ENCODE peak calls at places on chromosomes 3 and 15, in nine cellular contexts. A is suprapubic skin; X is adrenal gland; W is PC-3; L is SJSA1; Z is right cardiac atrium; E is HCT116; T is GM23248; K is CD8-positive, alpha-beta T cell. J is an unnamed sample.

GRCh38 chr3:127425505-127426443 is 137.9 kb upstream of the PRR20G start:
- DNase-seq in X (peak; percentile 4), A (peak; percentile 68), E (no peak), T (no peak), Z (no peak), W (no peak), K (no peak), L (peak; percentile 25), J (no peak)

GRCh38 chr3:129481783-129482332 is 41.8 kb downstream of the IFT122 start:
- DNase-seq in L (no peak), Z (peak; percentile 89), W (no peak), X (no peak), E (no peak), T (peak; percentile 93), K (peak; percentile 1), A (peak; percentile 86), J (no peak)

GRCh38 chr15:65393557-65393956 is 15.8 kb upstream of the IGDCC3 start:
- DNase-seq in T (no peak), E (no peak), W (no peak), X (no peak), Z (no peak), L (no peak), A (no peak), K (no peak), J (no peak)

GRCh38 chr3:43477600-43477999 is 144.2 kb downstream of the ANO10 start:
- DNase-seq in K (peak; percentile 62), X (no peak), E (no peak), T (no peak), L (no peak), A (no peak), W (no peak), Z (peak; percentile 74), J (peak; percentile 23)

GRCh38 chr3:143563786-143564185 is 284.5 kb downstream of the SLC9A9 start:
- DNase-seq in W (no peak), T (no peak), A (no peak), E (no peak), Z (no peak), X (no peak), L (no peak), K (no peak), J (no peak)

GRCh38 chr3:129769616-129770015 is 123.9 kb downstream of the TMCC1 start:
- DNase-seq in E (no peak), A (no peak), W (no peak), L (no peak), T (no peak), Z (no peak), K (no peak), X (no peak), J (no peak)

GRCh38 chr15:52179278-52180195 is 11.7 kb downstream of the GNB5 start:
- DNase-seq in L (peak; percentile 79), W (peak; percentile 78), X (peak; percentile 84), K (peak; percentile 85), A (peak; percentile 89), T (peak; percentile 91), E (peak; percentile 65), Z (peak; percentile 94), J (peak; percentile 67)

GRCh38 chr3:102089904-102090492 is 240.7 kb downstream of the NFKBIZ start:
- DNase-seq in A (no peak), X (no peak), E (no peak), W (peak; percentile 89), L (peak; percentile 41), T (peak; percentile 75), K (no peak), Z (no peak), J (no peak)

GRCh38 chr3:116057403-116058006 is 387.8 kb downstream of the LSAMP start:
- DNase-seq in W (no peak), X (no peak), Z (no peak), A (no peak), T (no peak), L (no peak), K (no peak), E (no peak), J (no peak)

GRCh38 chr15:101810905-101811304 is 1.1 kb upstream of the OR4F15 start:
- DNase-seq in X (no peak), K (no peak), L (no peak), E (no peak), T (peak; percentile 20), A (no peak), W (no peak), Z (no peak), J (no peak)

GRCh38 chr15:31031471-31032064 is 40.1 kb upstream of the MTMR10 start:
- DNase-seq in T (peak; percentile 50), K (no peak), X (no peak), A (no peak), Z (no peak), L (no peak), E (no peak), W (no peak), J (no peak)

GRCh38 chr3:18100126-18100525 is 325.0 kb downstream of the SATB1 start:
- DNase-seq in E (no peak), X (no peak), T (peak; percentile 38), K (no peak), W (peak; percentile 68), L (no peak), Z (no peak), A (no peak), J (no peak)

GRCh38 chr15:40392986-40393948 is 10.7 kb downstream of the KNSTRN start:
- DNase-seq in E (no peak), A (no peak), L (no peak), W (no peak), T (peak; percentile 46), K (no peak), X (no peak), Z (no peak), J (no peak)

GRCh38 chr15:92819312-92820232 is 80.6 kb upstream of the CHD2 start:
- DNase-seq in T (peak; percentile 39), L (no peak), A (no peak), X (no peak), Z (no peak), K (no peak), E (no peak), W (peak; percentile 38), J (no peak)
- H3K4me3 ChIP-seq in T (peak overlapping the region; percentile 69), L (peak overlapping the region; percentile 20), A (peak overlapping the region; percentile 46), X (no peak overlapping the region), Z (peak overlapping the region; percentile 65), K (peak overlapping the region; percentile 64), E (peak overlapping the region; percentile 58), W (peak overlapping the region; percentile 62), J (peak overlapping the region; percentile 56)

DNA sequence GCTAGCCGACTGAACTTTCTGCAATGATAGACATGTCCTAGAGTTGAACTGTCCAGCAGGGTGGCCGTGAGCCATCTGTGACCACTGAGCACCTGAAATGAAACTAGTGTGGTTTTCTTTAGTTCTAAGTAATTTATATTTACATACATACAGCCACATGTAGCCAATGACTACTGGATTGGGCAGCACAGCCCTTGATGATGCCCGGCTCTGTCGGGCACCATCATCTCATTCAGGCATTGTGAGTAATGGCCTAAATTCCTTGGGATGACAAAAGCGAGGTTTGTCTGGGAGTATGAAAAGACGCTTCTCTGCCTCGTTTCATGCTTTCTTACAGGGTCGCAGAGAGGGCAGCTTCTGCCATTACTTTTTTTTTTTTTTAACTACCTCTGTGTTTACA is 251.9 kb upstream of the HES1 start:
- DNase-seq in T (no peak), K (no peak), A (no peak), W (no peak), E (no peak), L (no peak), X (no peak), Z (no peak), J (no peak)
- H3K27ac ChIP-seq in T (no peak overlapping the region), K (no peak overlapping the region), A (no peak overlapping the region), W (peak overlapping the region; percentile 27), E (no peak overlapping the region), L (peak overlapping the region; percentile 4), X (no peak overlapping the region), Z (no peak overlapping the region), J (no peak overlapping the region)

DNA sequence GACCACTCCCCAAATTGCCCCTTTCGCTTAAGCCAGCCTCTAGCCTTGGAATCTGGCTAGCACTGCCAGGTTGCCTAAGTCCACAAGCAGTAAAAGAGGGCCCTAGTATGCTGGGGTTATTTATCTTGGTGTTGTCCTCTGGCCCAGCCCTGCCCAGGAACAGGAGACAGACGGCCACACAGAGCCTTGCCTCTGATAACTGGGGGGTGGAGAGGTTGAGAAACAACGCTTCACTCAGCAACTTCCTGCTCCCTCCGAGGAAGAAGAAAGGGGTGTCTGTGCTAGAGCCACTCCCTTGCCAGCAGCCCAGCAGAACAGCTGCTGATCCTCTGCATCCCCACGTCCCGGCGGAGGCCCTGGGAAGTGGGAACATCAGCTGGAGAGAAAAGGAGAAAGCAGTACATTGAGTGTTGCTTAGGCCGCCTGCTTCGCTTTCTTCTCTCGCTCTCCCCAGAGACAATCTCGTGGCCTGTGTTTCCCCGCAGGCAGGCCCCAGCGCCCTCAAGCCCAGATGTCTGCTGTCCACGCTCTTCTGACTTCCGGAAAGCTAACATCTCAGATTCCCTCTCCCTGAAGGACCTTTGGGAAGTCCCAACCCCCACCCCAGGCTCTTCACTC is 22.6 kb upstream of the C3orf70 start:
- DNase-seq in W (no peak), L (no peak), K (no peak), X (peak; percentile 20), T (no peak), E (no peak), Z (peak; percentile 88), A (no peak), J (peak; percentile 62)
- H3K4me3 ChIP-seq in W (no peak overlapping the region), L (no peak overlapping the region), K (no peak overlapping the region), X (no peak overlapping the region), T (no peak overlapping the region), E (no peak overlapping the region), Z (no peak overlapping the region), A (no peak overlapping the region), J (no peak overlapping the region)

GRCh38 chr3:23726811-23727548 is 78.8 kb upstream of the UBE2E1 start:
- DNase-seq in T (no peak), A (peak; percentile 9), L (no peak), W (no peak), K (no peak), Z (no peak), E (no peak), X (no peak), J (no peak)
- H3K27ac ChIP-seq in T (no peak overlapping the region), A (no peak overlapping the region), L (no peak overlapping the region), W (no peak overlapping the region), K (no peak overlapping the region), Z (no peak overlapping the region), E (no peak overlapping the region), X (no peak overlapping the region), J (no peak overlapping the region)